ENCODE peak calls at places on chromosomes 3 and 15, in nine cellular contexts. S is A549, C is upper lobe of left lung, M is uterus, U is Peyer's patch, N is vagina, I is IMR-90, D is NB4, K is stomach. Y is an unnamed sample.
A peak's percentile ranks its signal among the peaks of the same experiment; 100 is the strongest.

GRCh38 chr15:49558924-49559323 is 61.7 kb downstream of the FAM227B start:
- DNase-seq in S (no peak), C (no peak), M (no peak), U (no peak), N (no peak), I (peak; percentile 53), D (no peak), K (no peak), Y (no peak)

GRCh38 chr15:82146990-82147461 is 101.2 kb upstream of the MEX3B start:
- DNase-seq in S (peak; percentile 49), C (no peak), M (no peak), U (no peak), N (no peak), I (peak; percentile 90), D (no peak), K (no peak), Y (no peak)

GRCh38 chr3:23776352-23776891 is 29.3 kb upstream of the UBE2E1 start:
- DNase-seq in S (no peak), C (no peak), M (no peak), U (no peak), N (no peak), I (peak; percentile 81), D (no peak), K (no peak), Y (no peak)

GRCh38 chr15:61205427-61205826 is 23.7 kb downstream of the RORA start:
- DNase-seq in S (no peak), C (no peak), M (peak; percentile 16), U (no peak), N (no peak), I (no peak), D (no peak), K (no peak), Y (no peak)

GRCh38 chr15:75929799-75930565 is 26.3 kb downstream of the FBXO22 start:
- DNase-seq in S (no peak), C (no peak), M (no peak), U (no peak), N (no peak), I (no peak), D (no peak), K (no peak), Y (no peak)

GRCh38 chr3:155302476-155302875 is 9.0 kb upstream of the STRIT1 start:
- DNase-seq in S (peak; percentile 7), C (no peak), M (no peak), U (no peak), N (no peak), I (peak; percentile 84), D (no peak), K (no peak), Y (no peak)

GRCh38 chr3:20395692-20396091 is 209.7 kb upstream of the SGO1 start:
- DNase-seq in S (no peak), C (peak; percentile 1), M (no peak), U (no peak), N (no peak), I (no peak), D (no peak), K (no peak), Y (no peak)

GRCh38 chr3:64133991-64134390 is 91.3 kb downstream of the PRICKLE2 start:
- DNase-seq in S (no peak), C (no peak), M (no peak), U (no peak), N (no peak), I (no peak), D (no peak), K (no peak), Y (no peak)

GRCh38 chr3:188206787-188207186 is 52.8 kb downstream of the LPP start:
- DNase-seq in S (no peak), C (no peak), M (no peak), U (no peak), N (no peak), I (no peak), D (no peak), K (no peak), Y (no peak)

GRCh38 chr3:188204516-188204915 is 50.6 kb downstream of the LPP start:
- DNase-seq in S (no peak), C (no peak), M (no peak), U (no peak), N (no peak), I (no peak), D (no peak), K (no peak), Y (no peak)

GRCh38 chr3:188208751-188209433 is 54.9 kb downstream of the LPP start:
- DNase-seq in S (no peak), C (no peak), M (no peak), U (no peak), N (no peak), I (peak; percentile 83), D (no peak), K (no peak), Y (no peak)

GRCh38 chr3:188207941-188208750 is 54.2 kb downstream of the LPP start:
- DNase-seq in S (no peak), C (no peak), M (no peak), U (no peak), N (no peak), I (no peak), D (no peak), K (no peak), Y (no peak)

DNA sequence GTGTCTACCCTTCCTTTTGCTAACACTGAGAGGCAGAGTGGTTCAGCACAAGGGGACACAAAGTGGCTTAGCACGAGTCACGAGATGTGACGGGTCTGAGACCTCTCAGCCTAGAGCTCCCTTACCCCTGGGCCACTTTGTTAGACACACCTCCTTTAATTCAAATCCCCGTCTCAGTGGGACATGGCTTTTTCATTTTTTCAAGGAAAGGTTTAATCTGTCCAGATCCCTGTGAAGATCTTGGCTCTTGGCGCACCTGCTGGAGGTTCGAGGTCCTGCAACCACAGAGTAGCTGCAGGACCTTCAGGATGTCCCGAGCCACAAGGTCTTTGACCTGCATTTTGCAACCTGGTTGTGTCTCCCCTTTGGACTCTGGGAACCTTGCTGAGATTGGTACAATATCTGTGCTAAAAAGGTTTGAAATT is 52.0 kb downstream of the LPP start:
- DNase-seq in S (peak; percentile 64), C (no peak), M (no peak), U (peak; percentile 63), N (no peak), I (no peak), D (peak; percentile 16), K (no peak), Y (no peak)
- TF ChIP-seq CTCF in S (no peak), C (peak; percentile 8), M (no peak), U (no peak), N (no peak), I (no peak), D (peak; percentile 24), K (peak; percentile 11), Y (no peak)

GRCh38 chr3:9917820-9918219 is 922 bp downstream of the IL17RC start:
- DNase-seq in S (no peak), C (no peak), M (no peak), U (no peak), N (no peak), I (no peak), D (no peak), K (no peak), Y (no peak)

GRCh38 chr3:9916346-9916733 is 558 bp upstream of the IL17RC start:
- DNase-seq in S (no peak), C (no peak), M (peak; percentile 43), U (no peak), N (no peak), I (peak; percentile 48), D (no peak), K (no peak), Y (peak; percentile 59)

GRCh38 chr3:9915252-9916141 is 1.4 kb upstream of the IL17RC start:
- DNase-seq in S (no peak), C (peak; percentile 95), M (peak; percentile 78), U (peak; percentile 84), N (peak; percentile 89), I (peak; percentile 52), D (peak; percentile 78), K (peak; percentile 76), Y (peak; percentile 89)

GRCh38 chr3:9918261-9919038 is 1.6 kb downstream of the IL17RC start:
- DNase-seq in S (no peak), C (no peak), M (no peak), U (no peak), N (no peak), I (no peak), D (no peak), K (no peak), Y (peak; percentile 57)

DNA sequence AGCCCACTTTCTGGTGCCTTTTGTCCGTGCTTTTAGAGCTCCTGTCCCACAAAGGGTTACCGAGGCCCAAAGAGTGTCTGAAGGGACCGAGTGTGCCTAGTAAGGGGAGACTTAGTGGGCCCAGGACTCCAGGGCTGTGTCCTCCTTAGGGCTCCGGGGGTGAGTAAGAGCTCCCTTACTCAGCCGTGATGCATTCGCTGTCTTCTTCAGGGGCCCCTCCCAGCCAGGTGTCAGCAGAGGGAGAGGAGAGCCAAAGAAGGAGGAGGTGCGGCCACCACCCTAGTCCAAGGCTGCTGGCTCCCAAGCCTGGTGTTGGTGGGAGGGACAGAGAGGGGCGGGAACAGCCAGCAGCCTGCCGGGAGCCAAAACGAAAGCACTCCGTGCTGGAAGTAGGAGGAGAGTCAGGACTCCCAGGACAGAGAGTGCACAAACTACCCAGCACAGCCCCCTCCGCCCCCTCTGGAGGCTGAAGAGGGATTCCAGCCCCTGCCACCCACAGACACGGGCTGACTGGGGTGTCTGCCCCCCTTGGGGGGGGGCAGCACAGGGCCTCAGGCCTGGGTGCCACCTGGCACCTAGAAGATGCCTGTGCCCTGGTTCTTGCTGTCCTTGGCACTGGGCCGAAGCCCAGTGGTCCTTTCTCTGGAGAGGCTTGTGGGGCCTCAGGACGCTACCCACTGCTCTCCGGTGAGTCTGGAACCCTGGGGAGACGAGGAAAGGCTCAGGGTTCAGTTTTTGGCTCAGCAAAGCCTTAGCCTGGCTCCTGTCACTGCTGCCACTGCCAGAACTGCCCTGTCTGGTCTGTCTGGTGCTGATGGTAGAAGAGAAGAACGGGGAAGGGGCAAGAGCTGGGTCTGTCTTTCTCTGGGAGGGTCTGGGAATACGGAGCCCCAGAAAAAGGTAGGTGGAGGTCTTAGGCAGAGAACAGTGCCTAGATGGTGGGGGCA is at the start of gene IL17RC:
- DNase-seq in S (peak; percentile 83), C (peak; percentile 74), M (peak; percentile 96), U (peak; percentile 93), N (peak; percentile 98), I (peak; percentile 84), D (peak; percentile 59), K (peak; percentile 88), Y (peak; percentile 90)
- TF ChIP-seq POLR2A in S (no peak), C (no peak), M (peak; percentile 78), U (peak; percentile 88), N (peak; percentile 71), I (no peak), D (no peak), K (no peak), Y (peak; percentile 20)

DNA sequence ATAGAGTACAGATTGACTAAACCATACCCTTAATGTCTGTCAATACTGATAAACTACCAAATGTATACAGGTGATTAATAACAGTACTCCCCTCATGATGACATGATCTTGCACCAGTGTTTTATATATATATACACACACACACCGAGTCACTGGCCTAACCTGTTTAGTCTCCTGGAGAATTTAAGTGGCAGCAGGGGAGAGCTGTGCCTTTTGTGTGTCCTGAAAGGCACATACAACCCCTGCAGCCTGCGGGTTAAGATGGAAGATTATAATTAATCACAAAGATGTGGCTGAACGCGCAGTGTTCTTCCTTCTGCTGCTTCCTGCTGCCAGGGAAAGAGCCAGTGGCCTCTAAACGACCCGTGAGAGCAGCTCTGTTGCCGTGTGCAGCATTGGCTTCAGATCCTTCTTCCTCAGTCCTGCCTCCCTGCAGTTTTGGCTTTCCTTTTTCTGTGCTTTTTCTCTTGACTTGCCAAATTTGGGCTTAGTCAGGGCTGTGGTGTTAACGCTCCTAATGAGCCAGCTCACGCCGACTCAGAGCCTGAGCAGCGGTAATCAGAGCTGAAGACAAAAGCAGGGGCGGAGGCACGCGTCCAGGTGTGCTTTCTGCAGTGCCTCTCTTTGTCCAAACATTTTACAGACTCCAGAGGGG is 42.5 kb upstream of the UBE3A start:
- DNase-seq in S (no peak), C (no peak), M (no peak), U (no peak), N (no peak), I (no peak), D (no peak), K (no peak), Y (no peak)
- H3K4me3 ChIP-seq in S (no peak overlapping the region), C (no peak overlapping the region), M (no peak overlapping the region), U (no peak overlapping the region), N (no peak overlapping the region), I (no peak overlapping the region), D (no peak overlapping the region), K (peak overlapping the region; percentile 17), Y (peak overlapping the region; percentile 11)

DNA sequence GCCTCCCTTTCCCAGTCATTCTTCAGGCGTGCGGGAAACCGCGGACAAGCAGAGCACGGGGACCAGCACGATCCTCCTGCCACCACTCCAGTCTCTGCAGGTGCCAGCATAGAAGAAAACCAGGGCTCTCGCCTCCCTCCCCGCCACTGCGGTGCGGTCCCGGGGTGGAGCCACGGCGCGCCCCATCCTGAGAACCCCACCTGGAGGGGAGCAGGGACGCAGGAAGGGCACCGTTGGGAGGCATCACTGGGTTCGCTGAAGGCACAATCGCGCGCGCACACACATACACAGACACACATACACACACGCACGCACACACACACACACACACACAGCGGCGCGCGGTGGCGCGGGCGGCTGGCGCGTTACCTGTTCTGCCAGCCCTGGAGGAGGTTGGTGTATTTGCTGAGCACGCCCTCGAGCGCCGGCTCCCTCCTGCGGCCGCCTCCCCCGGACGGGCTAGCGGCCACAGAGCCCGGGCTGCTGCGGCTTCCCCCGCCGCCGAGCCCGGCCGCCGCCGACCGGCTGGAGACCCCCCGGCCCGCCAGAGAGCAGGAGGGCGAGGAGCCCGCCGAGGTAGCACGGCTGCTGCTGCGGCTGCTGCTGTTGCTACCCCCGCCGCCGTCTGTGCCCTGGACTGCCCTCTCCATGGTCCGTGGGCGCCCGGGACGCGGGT is 394 bp downstream of the OSBPL10 start:
- DNase-seq in S (peak; percentile 80), C (peak; percentile 95), M (peak; percentile 53), U (peak; percentile 88), N (no peak), I (peak; percentile 54), D (peak; percentile 50), K (peak; percentile 85), Y (peak; percentile 93)
- TF ChIP-seq CTCF in S (peak; percentile 14), C (no peak), M (no peak), U (no peak), N (no peak), I (peak; percentile 2), D (no peak), K (no peak), Y (no peak)

Y was measured in spleen.